ENCODE peak calls at places on chromosomes 16 and 17, in eight cellular contexts. S, V, I, J, B, C, W and A are unnamed samples.

GRCh38 chr16:78596996-78597422 is 497.6 kb downstream of the WWOX start:
- DNase-seq in V (no peak), I (no peak), C (no peak), J (no peak), S (peak), W (no peak), B (no peak), A (no peak)

GRCh38 chr17:61454095-61454931 is 2.1 kb downstream of the TBX4 start:
- DNase-seq in V (no peak), I (no peak), J (no peak), C (no peak), B (no peak), W (no peak), S (no peak), A (no peak)

GRCh38 chr16:66740010-66740409 is 11.4 kb downstream of the DYNC1LI2 start:
- DNase-seq in J (no peak), C (no peak), W (peak), V (no peak), S (no peak), B (no peak), I (no peak), A (no peak)

GRCh38 chr16:3774156-3774767 is 56.9 kb upstream of the TRAP1 start:
- DNase-seq in V (no peak), J (peak), B (no peak), W (peak), C (no peak), S (no peak), I (no peak), A (no peak)

GRCh38 chr17:76431509-76431908 is 21.4 kb downstream of the UBE2O start:
- DNase-seq in C (no peak), J (no peak), W (no peak), V (no peak), I (no peak), B (no peak), S (no peak), A (no peak)

GRCh38 chr16:86432691-86433090 is 77.6 kb upstream of the FOXF1 start:
- DNase-seq in C (no peak), S (no peak), W (no peak), I (no peak), J (no peak), B (no peak), V (no peak), A (no peak)

GRCh38 chr16:85149776-85150175 is 37.5 kb upstream of the CIBAR2 start:
- DNase-seq in J (no peak), S (peak), C (no peak), V (no peak), B (no peak), W (peak), I (no peak), A (peak)

GRCh38 chr17:6413073-6413472 is 21.8 kb downstream of the AIPL1 start:
- DNase-seq in J (no peak), V (peak), C (peak), W (no peak), S (no peak), I (no peak), B (no peak), A (no peak)

GRCh38 chr17:38982858-38983746 is 15.9 kb upstream of the FBXO47 start:
- DNase-seq in B (peak), C (peak), S (no peak), J (peak), W (peak), V (peak), I (no peak), A (peak)

GRCh38 chr16:54342001-54342776 is 55.6 kb upstream of the IRX3 start:
- DNase-seq in J (no peak), V (no peak), B (no peak), S (no peak), W (peak), C (no peak), I (no peak), A (no peak)

GRCh38 chr16:62190426-62190825 is 154.2 kb upstream of the CDH8 start:
- DNase-seq in B (no peak), I (no peak), S (no peak), W (no peak), V (no peak), C (no peak), J (no peak), A (no peak)

GRCh38 chr16:68732068-68732680 is 4.9 kb upstream of the CDH1 start:
- DNase-seq in B (no peak), V (no peak), J (no peak), S (peak), W (peak), I (no peak), C (no peak), A (no peak)

GRCh38 chr17:68623811-68624210 is 22.6 kb upstream of the FAM20A start:
- DNase-seq in I (no peak), B (no peak), W (no peak), C (no peak), S (no peak), J (no peak), V (no peak), A (no peak)

GRCh38 chr16:52912565-52913173 is 140.0 kb downstream of the CHD9NB start:
- DNase-seq in J (peak), I (peak), S (peak), B (no peak), W (peak), V (peak), C (peak), A (peak)

GRCh38 chr17:62737513-62737912 is 70.6 kb downstream of the MARCHF10 start:
- DNase-seq in B (no peak), C (no peak), V (no peak), S (no peak), W (no peak), J (no peak), I (no peak), A (no peak)

GRCh38 chr17:12180644-12181261 is 160.1 kb downstream of the MAP2K4 start:
- DNase-seq in V (peak), S (no peak), B (no peak), J (peak), W (peak), C (peak), I (no peak), A (no peak)

GRCh38 chr16:78576941-78577340 is 477.5 kb downstream of the WWOX start:
- DNase-seq in I (no peak), B (no peak), V (no peak), S (no peak), J (no peak), W (no peak), C (no peak), A (no peak)

GRCh38 chr16:75456971-75457370 is 7.5 kb downstream of the TMEM170A start:
- DNase-seq in C (no peak), B (no peak), V (no peak), J (no peak), W (peak), I (no peak), S (no peak), A (no peak)

GRCh38 chr17:40452074-40452787 is 9.0 kb downstream of the IGFBP4 start:
- DNase-seq in W (peak), V (no peak), J (peak), S (no peak), B (no peak), C (no peak), I (no peak), A (peak)

GRCh38 chr16:27209591-27209990 is 6.3 kb downstream of the KDM8 start:
- DNase-seq in J (no peak), B (no peak), W (no peak), V (no peak), C (no peak), S (no peak), I (no peak), A (no peak)

GRCh38 chr17:71883258-71883657 is 237.6 kb upstream of the SOX9 start:
- DNase-seq in C (no peak), W (no peak), B (no peak), S (no peak), J (no peak), I (no peak), V (no peak), A (no peak)

GRCh38 chr16:11333696-11334095 is 11.6 kb upstream of the RMI2 start:
- DNase-seq in B (no peak), J (no peak), V (no peak), I (no peak), S (no peak), C (no peak), W (no peak), A (no peak)

GRCh38 chr16:65754799-65755691 is 611.4 kb upstream of the CDH5 start:
- DNase-seq in S (no peak), C (no peak), W (no peak), B (no peak), V (no peak), J (no peak), I (no peak), A (no peak)

GRCh38 chr16:54076006-54076504 is 210.5 kb downstream of the IRX3 start:
- DNase-seq in S (no peak), W (no peak), I (no peak), B (no peak), V (no peak), C (no peak), J (no peak), A (no peak)

GRCh38 chr17:59377410-59377809 is 46.0 kb downstream of the YPEL2 start:
- DNase-seq in V (peak), S (peak), J (no peak), C (no peak), I (no peak), B (no peak), W (no peak), A (peak)

GRCh38 chr17:31369266-31369665 is 22.2 kb upstream of the RAB11FIP4 start:
- DNase-seq in S (no peak), B (no peak), I (no peak), J (no peak), W (no peak), V (no peak), C (no peak), A (no peak)

GRCh38 chr17:9386401-9386800 is 189.2 kb downstream of the STX8 start:
- DNase-seq in W (no peak), B (no peak), V (peak), I (no peak), S (no peak), C (no peak), J (no peak), A (no peak)

GRCh38 chr17:75799402-75799801 is 14.8 kb downstream of the UNK start:
- DNase-seq in I (no peak), V (no peak), B (no peak), W (no peak), J (no peak), S (no peak), C (no peak), A (no peak)

GRCh38 chr17:6666077-6666521 is 14.5 kb downstream of the C17orf100 start:
- DNase-seq in W (peak), B (peak), S (peak), V (peak), J (peak), C (no peak), I (peak), A (peak)

GRCh38 chr17:75919611-75920010 is 14.9 kb upstream of the MRPL38 start:
- DNase-seq in B (no peak), V (no peak), J (no peak), I (no peak), C (no peak), S (no peak), W (no peak), A (no peak)

GRCh38 chr17:38705803-38706624 is 941 bp downstream of the MLLT6 start:
- DNase-seq in I (peak), V (no peak), W (peak), C (no peak), S (peak), B (peak), J (peak), A (peak)

GRCh38 chr16:57245472-57246113 is 534 bp downstream of the ARL2BP start:
- DNase-seq in C (no peak), S (peak), J (peak), V (no peak), B (no peak), W (peak), I (no peak), A (peak)

GRCh38 chr16:72753883-72754282 is 294.0 kb downstream of the ZFHX3 start:
- DNase-seq in V (no peak), S (no peak), W (no peak), C (no peak), B (no peak), I (no peak), J (no peak), A (no peak)

GRCh38 chr17:49624896-49625295 is 49.2 kb downstream of the NXPH3 start:
- DNase-seq in B (no peak), V (no peak), W (no peak), I (no peak), C (no peak), J (no peak), S (no peak), A (no peak)

GRCh38 chr17:62995377-62995885 is 29.4 kb downstream of the TANC2 start:
- DNase-seq in B (no peak), I (no peak), J (no peak), W (peak), C (no peak), V (no peak), S (no peak), A (no peak)

GRCh38 chr16:67946966-67947558 is 3.1 kb upstream of the LCAT start:
- DNase-seq in S (no peak), I (no peak), B (no peak), V (no peak), J (no peak), W (no peak), C (no peak), A (no peak)

GRCh38 chr17:65388911-65389310 is 172.5 kb downstream of the AXIN2 start:
- DNase-seq in I (no peak), C (no peak), B (no peak), V (no peak), W (no peak), J (no peak), S (no peak), A (no peak)

GRCh38 chr16:71499775-71500364 is 10.7 kb upstream of the ZNF19 start:
- DNase-seq in W (peak), C (no peak), I (peak), V (no peak), J (peak), B (peak), S (no peak), A (no peak)

GRCh38 chr17:32998893-32999240 is 7.2 kb downstream of the SPACA3 start:
- DNase-seq in C (no peak), J (no peak), V (no peak), B (no peak), W (no peak), I (no peak), S (no peak), A (no peak)

GRCh38 chr16:67336646-67337045 is 10.0 kb downstream of the LRRC36 start:
- DNase-seq in V (no peak), J (no peak), W (no peak), B (no peak), I (no peak), S (no peak), C (no peak), A (no peak)